ENCODE peak calls at places on chromosomes 3 and 15, in four cellular contexts. One of them, this sample, is unnamed.

GRCh38 chr3:34212175-34212574 is 413.7 kb downstream of the PDCD6IP start:
- DNase-seq in H1: no peak
- DNase-seq in K562: no peak
- DNase-seq in HCT116: no peak
- DNase-seq in this sample: no peak

GRCh38 chr3:78847203-78847602 is 920.6 kb downstream of the ROBO1 start:
- DNase-seq in K562: no peak
- DNase-seq in H1: no peak
- DNase-seq in HCT116: no peak
- DNase-seq in this sample: no peak

GRCh38 chr3:59425371-59425770 is 375.5 kb upstream of the CFAP20DC start:
- DNase-seq in K562: no peak
- DNase-seq in H1: no peak
- DNase-seq in HCT116: no peak
- DNase-seq in this sample: no peak

GRCh38 chr3:24450142-24450932 is 44.3 kb downstream of the THRB start:
- DNase-seq in H1: no peak
- DNase-seq in K562: no peak
- DNase-seq in HCT116: no peak
- DNase-seq in this sample: no peak

GRCh38 chr15:68229386-68230156 is at the start of gene CLN6:
- DNase-seq in K562: peak
- DNase-seq in H1: peak
- DNase-seq in HCT116: peak
- DNase-seq in this sample: peak

GRCh38 chr15:66294932-66295235 is 1.5 kb downstream of the DIS3L start:
- DNase-seq in H1: no peak
- DNase-seq in K562: no peak
- DNase-seq in HCT116: no peak
- DNase-seq in this sample: no peak

GRCh38 chr15:41334293-41335120 is 1.8 kb downstream of the NUSAP1 start:
- DNase-seq in K562: no peak
- DNase-seq in HCT116: no peak
- DNase-seq in H1: no peak
- DNase-seq in this sample: no peak

GRCh38 chr3:128681277-128681829 is 30.7 kb upstream of the RPN1 start:
- DNase-seq in K562: no peak
- DNase-seq in HCT116: no peak
- DNase-seq in H1: no peak
- DNase-seq in this sample: no peak

GRCh38 chr3:112115161-112115739 is 17.8 kb downstream of the GCSAM start:
- DNase-seq in HCT116: no peak
- DNase-seq in H1: no peak
- DNase-seq in K562: no peak
- DNase-seq in this sample: peak

GRCh38 chr3:168884353-168884903 is 779.1 kb downstream of the MECOM start:
- DNase-seq in H1: no peak
- DNase-seq in K562: no peak
- DNase-seq in HCT116: no peak
- DNase-seq in this sample: no peak

GRCh38 chr15:57541805-57542504 is 49.7 kb upstream of the MYZAP start:
- DNase-seq in H1: peak
- DNase-seq in HCT116: peak
- DNase-seq in K562: peak
- DNase-seq in this sample: no peak

GRCh38 chr3:47260605-47261004 is 22.0 kb downstream of the KIF9 start:
- DNase-seq in K562: no peak
- DNase-seq in HCT116: no peak
- DNase-seq in H1: no peak
- DNase-seq in this sample: no peak
- TF ChIP-seq EGR1 in K562: no peak
- TF ChIP-seq EGR1 in HCT116: no peak
- TF ChIP-seq EGR1 in H1: no peak
- TF ChIP-seq EGR1 in this sample: no peak

GRCh38 chr15:77599899-77600298 is 32.8 kb downstream of the LINGO1 start:
- DNase-seq in HCT116: peak
- DNase-seq in H1: no peak
- DNase-seq in K562: peak
- DNase-seq in this sample: no peak
- TF ChIP-seq EGR1 in HCT116: no peak
- TF ChIP-seq EGR1 in H1: no peak
- TF ChIP-seq EGR1 in K562: no peak
- TF ChIP-seq EGR1 in this sample: no peak

DNA sequence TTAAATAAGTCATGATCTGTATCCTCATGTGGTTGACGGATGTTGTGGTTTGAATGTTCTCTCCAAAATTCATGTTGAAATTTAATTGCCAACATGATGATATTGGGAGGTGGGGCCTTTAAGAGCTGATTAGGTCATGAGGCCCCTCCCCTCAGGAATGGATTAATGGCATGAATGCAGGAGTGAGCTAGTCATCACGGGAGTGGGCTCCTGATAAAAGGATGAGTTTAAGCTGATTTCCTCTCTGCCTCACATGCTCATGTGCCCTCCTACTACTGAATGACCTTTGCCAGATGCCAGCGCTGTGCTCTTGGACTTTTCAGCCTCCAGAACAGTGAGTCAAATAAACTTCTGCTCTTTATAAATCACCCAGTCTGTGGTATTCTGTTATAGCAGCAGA is 111.2 kb downstream of the MYO5A start:
- DNase-seq in K562: no peak
- DNase-seq in H1: no peak
- DNase-seq in HCT116: no peak
- DNase-seq in this sample: no peak
- TF ChIP-seq EGR1 in K562: no peak
- TF ChIP-seq EGR1 in H1: no peak
- TF ChIP-seq EGR1 in HCT116: no peak
- TF ChIP-seq EGR1 in this sample: no peak

GRCh38 chr15:79898369-79898768 is 1.6 kb upstream of the MTHFS start:
- DNase-seq in H1: no peak
- DNase-seq in HCT116: no peak
- DNase-seq in K562: no peak
- DNase-seq in this sample: no peak
- TF ChIP-seq EGR1 in H1: no peak
- TF ChIP-seq EGR1 in HCT116: no peak
- TF ChIP-seq EGR1 in K562: no peak
- TF ChIP-seq EGR1 in this sample: no peak

GRCh38 chr3:45179163-45179562 is 33.0 kb upstream of the CDCP1 start:
- DNase-seq in K562: no peak
- DNase-seq in HCT116: no peak
- DNase-seq in H1: no peak
- DNase-seq in this sample: no peak
- TF ChIP-seq EGR1 in K562: no peak
- TF ChIP-seq EGR1 in HCT116: no peak
- TF ChIP-seq EGR1 in H1: no peak
- TF ChIP-seq EGR1 in this sample: no peak

DNA sequence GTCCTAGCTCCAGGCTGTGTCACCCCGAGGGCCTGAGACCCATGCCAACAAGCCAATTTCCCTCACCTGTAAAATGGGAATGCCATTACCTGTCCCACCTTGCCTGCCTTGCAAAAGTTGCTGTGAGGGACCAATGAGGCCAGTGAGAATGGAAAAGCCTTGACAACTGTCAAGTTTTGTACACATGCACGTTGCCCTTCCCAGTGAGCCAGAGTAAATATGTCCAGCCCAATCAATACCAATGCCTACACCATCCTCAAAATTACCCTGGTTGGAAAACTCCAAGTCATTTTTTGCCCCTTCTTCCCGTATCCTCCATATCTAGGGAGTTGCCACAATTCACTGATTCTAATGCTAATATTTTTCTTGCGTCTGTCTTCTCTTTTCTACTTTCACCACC is 73.5 kb upstream of the RASGRF1 start:
- DNase-seq in HCT116: no peak
- DNase-seq in K562: no peak
- DNase-seq in H1: no peak
- DNase-seq in this sample: no peak
- TF ChIP-seq EGR1 in HCT116: no peak
- TF ChIP-seq EGR1 in K562: no peak
- TF ChIP-seq EGR1 in H1: no peak
- TF ChIP-seq EGR1 in this sample: no peak

DNA sequence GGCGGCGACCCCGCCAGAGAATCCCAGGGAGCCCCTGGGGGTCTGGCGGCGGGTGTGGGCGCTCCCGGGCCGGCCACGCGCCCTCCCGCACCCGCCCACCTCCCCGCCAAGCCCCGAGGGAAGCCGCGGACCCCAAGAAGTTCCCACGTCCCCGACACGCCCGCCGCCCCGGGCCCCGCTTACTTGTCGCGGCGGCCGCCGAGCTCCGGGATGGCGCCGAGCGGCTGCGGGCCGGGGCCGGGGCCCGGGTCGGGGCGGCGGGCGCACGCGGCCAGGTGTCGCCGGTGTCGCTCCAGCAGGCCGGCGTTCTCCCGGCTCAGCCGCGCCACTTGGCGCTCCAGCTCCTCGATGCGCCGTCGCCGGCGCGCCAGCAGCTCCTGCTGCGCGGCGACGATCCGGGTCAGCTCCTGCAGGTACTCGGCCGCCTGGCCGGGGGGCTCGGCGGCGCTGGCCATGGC is 137.6 kb downstream of the NUP210 start:
- DNase-seq in H1: peak
- DNase-seq in K562: peak
- DNase-seq in HCT116: no peak
- DNase-seq in this sample: no peak
- TF ChIP-seq EGR1 in H1: no peak
- TF ChIP-seq EGR1 in K562: no peak
- TF ChIP-seq EGR1 in HCT116: no peak
- TF ChIP-seq EGR1 in this sample: no peak

GRCh38 chr3:76990606-76991005 is 49.3 kb upstream of the ROBO2 start:
- DNase-seq in HCT116: no peak
- DNase-seq in K562: no peak
- DNase-seq in H1: no peak
- DNase-seq in this sample: no peak

GRCh38 chr3:76986876-76987513 is 52.9 kb upstream of the ROBO2 start:
- DNase-seq in K562: no peak
- DNase-seq in H1: no peak
- DNase-seq in HCT116: no peak
- DNase-seq in this sample: no peak

GRCh38 chr3:76991165-76991564 is 48.7 kb upstream of the ROBO2 start:
- DNase-seq in K562: no peak
- DNase-seq in HCT116: no peak
- DNase-seq in H1: no peak
- DNase-seq in this sample: no peak
- TF ChIP-seq EGR1 in K562: no peak
- TF ChIP-seq EGR1 in HCT116: no peak
- TF ChIP-seq EGR1 in H1: no peak
- TF ChIP-seq EGR1 in this sample: no peak